ENCODE peak calls at places on chromosome 3, in four cellular contexts. X, T, S and J are unnamed samples.

GRCh38 chr3:60755094-60755493 is 496.2 kb downstream of the FHIT start:
- DNase-seq in T (no peak), X (no peak), S (no peak), J (no peak)

GRCh38 chr3:73727117-73727802 is 102.5 kb upstream of the PDZRN3 start:
- DNase-seq in X (no peak), T (no peak), S (no peak), J (no peak)

GRCh38 chr3:180409170-180409569 is 192.8 kb upstream of the TTC14 start:
- DNase-seq in S (no peak), X (no peak), T (no peak), J (no peak)

GRCh38 chr3:129230311-129231019 is 18.9 kb upstream of the COPG1 start:
- DNase-seq in T (no peak), X (no peak), S (no peak), J (no peak)

GRCh38 chr3:81080608-81081007 is 680.8 kb downstream of the GBE1 start:
- DNase-seq in S (no peak), X (no peak), T (no peak), J (no peak)

GRCh38 chr3:5339967-5340535 is 152.5 kb downstream of the EDEM1 start:
- DNase-seq in S (peak; percentile 18), T (no peak), X (no peak), J (no peak)

GRCh38 chr3:59527493-59527892 is 477.7 kb upstream of the CFAP20DC start:
- DNase-seq in X (no peak), T (no peak), S (no peak), J (no peak)

GRCh38 chr3:194098036-194098871 is 37.7 kb upstream of the HES1 start:
- DNase-seq in S (no peak), T (no peak), X (no peak), J (no peak)

GRCh38 chr3:68017069-68017468 is 362.7 kb upstream of the SUCLG2 start:
- DNase-seq in S (peak; percentile 4), X (no peak), T (no peak), J (no peak)

GRCh38 chr3:157313186-157313585 is 123.5 kb upstream of the PTX3 start:
- DNase-seq in X (no peak), T (no peak), S (no peak), J (no peak)

GRCh38 chr3:70959506-70959905 is 624.0 kb downstream of the FOXP1 start:
- DNase-seq in X (no peak), S (no peak), T (no peak), J (no peak)

GRCh38 chr3:128362026-128362965 is 104.4 kb downstream of the DNAJB8 start:
- DNase-seq in T (no peak), S (no peak), X (no peak), J (no peak)

GRCh38 chr3:74643636-74644035 is 29.2 kb upstream of the CNTN3 start:
- DNase-seq in X (no peak), T (no peak), S (no peak), J (peak; percentile 80)

GRCh38 chr3:133295199-133295901 is 104.5 kb upstream of the BFSP2 start:
- DNase-seq in T (no peak), S (no peak), X (no peak), J (no peak)

GRCh38 chr3:170226426-170226960 is 4.3 kb downstream of the PRKCI start:
- DNase-seq in X (no peak), S (no peak), T (no peak), J (no peak)

GRCh38 chr3:59426851-59427565 is 377.2 kb upstream of the CFAP20DC start:
- DNase-seq in X (no peak), T (no peak), S (no peak), J (no peak)

GRCh38 chr3:147941984-147942383 is 532.8 kb downstream of the ZIC1 start:
- DNase-seq in S (no peak), X (no peak), T (no peak), J (no peak)

GRCh38 chr3:124972457-124972856 is 37.9 kb upstream of the MUC13 start:
- DNase-seq in T (no peak), S (peak; percentile 50), X (no peak), J (no peak)

GRCh38 chr3:13391308-13391707 is 28.8 kb downstream of the NUP210 start:
- DNase-seq in T (peak; percentile 19), S (peak; percentile 19), X (no peak), J (no peak)

GRCh38 chr3:47780727-47781325 is 867 bp downstream of the SMARCC1 start:
- DNase-seq in T (peak; percentile 7), S (no peak), X (no peak), J (no peak)

GRCh38 chr3:99842826-99843589 is 25.3 kb downstream of the CMSS1 start:
- DNase-seq in X (no peak), T (no peak), S (no peak), J (no peak)

GRCh38 chr3:16512435-16513140 is 911 bp downstream of the RFTN1 start:
- DNase-seq in S (peak; percentile 39), X (peak; percentile 41), T (peak; percentile 44), J (peak; percentile 62)

GRCh38 chr3:47578119-47578630 is 490 bp downstream of the CSPG5 start:
- DNase-seq in X (peak; percentile 30), T (peak; percentile 32), S (peak; percentile 49), J (peak; percentile 54)

GRCh38 chr3:108311797-108312196 is 15.4 kb downstream of the HHLA2 start:
- DNase-seq in T (no peak), S (no peak), X (no peak), J (no peak)

GRCh38 chr3:172673210-172673679 is 37.6 kb downstream of the NCEH1 start:
- DNase-seq in S (peak; percentile 76), T (peak; percentile 29), X (peak; percentile 52), J (no peak)

GRCh38 chr3:123346726-123347125 is 102.2 kb downstream of the ADCY5 start:
- DNase-seq in S (no peak), X (no peak), T (no peak), J (peak; percentile 36)

GRCh38 chr3:194298331-194299227 is 52.5 kb downstream of the CPN2 start:
- DNase-seq in T (no peak), S (no peak), X (no peak), J (no peak)

GRCh38 chr3:143103633-143104032 is 15.9 kb upstream of the CHST2 start:
- DNase-seq in T (no peak), S (no peak), X (no peak), J (no peak)

GRCh38 chr3:101281616-101282015 is 38.8 kb downstream of the IMPG2 start:
- DNase-seq in X (no peak), S (no peak), T (no peak), J (no peak)

GRCh38 chr3:188594137-188594536 is 440.2 kb downstream of the LPP start:
- DNase-seq in S (no peak), X (no peak), T (no peak), J (no peak)

GRCh38 chr3:23275061-23275460 is 71.9 kb downstream of the UBE2E2 start:
- DNase-seq in X (no peak), S (no peak), T (no peak), J (no peak)

GRCh38 chr3:125125822-125126245 is 70.0 kb upstream of the HEG1 start:
- DNase-seq in X (peak; percentile 42), S (no peak), T (no peak), J (no peak)

GRCh38 chr3:71681224-71681668 is 44.0 kb downstream of the EIF4E3 start:
- DNase-seq in T (peak; percentile 38), S (peak; percentile 49), X (peak; percentile 25), J (peak; percentile 77)

GRCh38 chr3:194686816-194687637 is 1.3 kb downstream of the FAM43A start:
- DNase-seq in S (peak; percentile 54), T (peak; percentile 28), X (peak; percentile 38), J (peak; percentile 67)

GRCh38 chr3:56339244-56339643 is 129.0 kb downstream of the ERC2 start:
- DNase-seq in X (no peak), S (no peak), T (no peak), J (no peak)